ENCODE peak calls at places on chromosomes 16 and 17, in six cellular contexts. H is colonic mucosa, P is uterus, D is NB4, Q is A549, I is lower leg skin. N is an unnamed sample.

GRCh38 chr16:84635702-84636101 is 12.6 kb upstream of the KLHL36 start:
- DNase-seq in D (no peak), H (no peak), P (no peak), I (no peak), Q (no peak), N (no peak)

GRCh38 chr16:25143898-25144297 is 32.4 kb downstream of the LCMT1 start:
- DNase-seq in P (no peak), H (no peak), D (no peak), I (no peak), Q (peak), N (no peak)

GRCh38 chr17:39197380-39198185 is at the start of gene CACNB1:
- DNase-seq in Q (peak), P (peak), D (peak), H (peak), I (peak), N (peak)

GRCh38 chr17:45813051-45813731 is 29.1 kb downstream of the CRHR1 start:
- DNase-seq in I (no peak), H (no peak), D (no peak), P (no peak), Q (no peak), N (no peak)

GRCh38 chr17:1050246-1050995 is 53.5 kb downstream of the TIMM22 start:
- DNase-seq in H (no peak), D (no peak), I (no peak), P (no peak), Q (no peak), N (no peak)

GRCh38 chr17:62690168-62690897 is 62.9 kb downstream of the MRC2 start:
- DNase-seq in H (no peak), P (no peak), D (no peak), Q (no peak), I (no peak), N (no peak)

GRCh38 chr17:38569701-38570512 is 35.8 kb downstream of the SRCIN1 start:
- DNase-seq in D (no peak), I (no peak), H (no peak), P (no peak), Q (no peak), N (no peak)

GRCh38 chr16:65057184-65057583 is 64.7 kb downstream of the CDH11 start:
- DNase-seq in Q (no peak), P (no peak), D (no peak), H (no peak), I (no peak), N (no peak)

GRCh38 chr17:64146418-64147109 is 16.6 kb upstream of the ERN1 start:
- DNase-seq in H (peak), I (peak), D (peak), P (no peak), Q (peak), N (no peak)

GRCh38 chr16:90016339-90016950 is 2.8 kb downstream of the DBNDD1 start:
- DNase-seq in Q (no peak), P (no peak), D (no peak), I (no peak), H (no peak), N (no peak)

GRCh38 chr17:6524520-6524919 is 31.8 kb downstream of the PITPNM3 start:
- DNase-seq in D (no peak), I (no peak), P (no peak), H (no peak), Q (peak), N (no peak)

GRCh38 chr17:81580481-81580880 is 28.3 kb upstream of the FAAP100 start:
- DNase-seq in H (no peak), Q (no peak), D (no peak), I (no peak), P (no peak), N (no peak)

GRCh38 chr17:55959756-55960155 is 193.5 kb upstream of the ANKFN1 start:
- DNase-seq in D (peak), I (no peak), P (no peak), Q (no peak), H (no peak), N (no peak)

DNA sequence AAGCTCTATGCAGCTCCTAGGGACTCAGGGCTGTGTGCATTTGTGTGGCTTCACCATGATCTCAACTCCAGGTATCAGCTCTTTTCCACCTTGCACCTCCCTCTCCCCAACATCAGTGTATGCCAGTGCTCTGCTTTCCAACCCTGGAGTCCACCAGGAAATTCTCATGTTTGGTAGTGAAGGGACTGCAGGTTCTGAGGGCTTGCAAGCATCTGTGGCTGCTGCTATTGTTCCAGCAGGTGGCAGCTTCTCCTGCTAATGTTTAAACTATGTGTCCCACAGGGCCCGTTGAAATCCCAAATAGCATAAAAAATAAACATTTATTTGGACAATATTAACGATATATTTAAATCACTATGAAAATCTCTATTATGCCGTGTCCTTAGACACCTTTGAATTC is 82.0 kb downstream of the RGS9 start:
- DNase-seq in P (no peak), D (peak), Q (peak), H (no peak), I (no peak), N (no peak)
- TF ChIP-seq CTCF in P (peak), D (peak), Q (peak), H (no peak), I (no peak), N (peak)

GRCh38 chr16:2852731-2853507 is 5.1 kb downstream of the PRSS22 start:
- DNase-seq in D (no peak), I (no peak), P (no peak), Q (no peak), H (no peak), N (no peak)

GRCh38 chr16:2855536-2855935 is 2.4 kb downstream of the PRSS22 start:
- DNase-seq in H (no peak), D (no peak), Q (no peak), P (no peak), I (no peak), N (no peak)

GRCh38 chr16:2856061-2856670 is 1.8 kb downstream of the PRSS22 start:
- DNase-seq in Q (peak), D (no peak), P (no peak), I (no peak), H (peak), N (no peak)

GRCh38 chr16:2853531-2854073 is 4.4 kb downstream of the PRSS22 start:
- DNase-seq in I (no peak), P (no peak), Q (no peak), D (no peak), H (no peak), N (no peak)

DNA sequence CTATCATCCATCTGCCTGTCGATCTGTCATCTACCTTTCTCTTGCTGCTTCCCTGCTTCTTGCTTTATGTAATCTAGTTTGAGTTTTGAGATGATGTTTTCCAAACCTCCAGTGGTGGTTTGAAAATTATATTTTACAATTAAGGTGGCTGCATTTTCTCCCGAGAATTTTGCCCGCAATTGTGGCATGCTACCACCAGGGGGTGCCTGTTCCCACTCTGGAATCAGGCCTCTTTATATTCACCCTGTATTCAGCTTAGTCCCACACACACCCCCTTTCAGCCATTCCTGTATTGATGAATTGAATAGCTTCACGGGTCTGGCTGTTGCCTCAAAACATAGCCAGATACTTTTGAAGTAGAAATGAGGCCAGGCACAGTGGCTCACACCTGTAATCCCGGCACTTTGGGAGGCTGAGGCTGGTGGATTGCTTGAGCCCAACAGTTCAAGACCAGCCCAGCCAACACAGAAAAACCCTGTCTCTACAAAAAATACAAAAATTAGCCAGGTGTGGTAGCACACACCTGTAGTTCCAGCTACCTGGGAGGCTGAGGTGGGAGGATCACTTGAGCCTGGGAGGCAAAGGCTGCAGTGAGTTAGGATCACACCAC is 3.2 kb downstream of the PRSS22 start:
- DNase-seq in P (no peak), Q (no peak), I (no peak), H (no peak), D (peak), N (no peak)
- TF ChIP-seq CTCF in P (no peak), Q (peak), I (no peak), H (peak), D (peak), N (peak)

GRCh38 chr17:28853295-28853694 is 1.5 kb upstream of the ERAL1 start:
- DNase-seq in D (no peak), H (no peak), Q (no peak), P (no peak), I (no peak), N (no peak)

GRCh38 chr17:28857848-28858360 is 3.1 kb downstream of the ERAL1 start:
- DNase-seq in D (no peak), P (no peak), I (no peak), H (no peak), Q (no peak), N (no peak)

GRCh38 chr17:28849281-28849680 is 5.5 kb upstream of the ERAL1 start:
- DNase-seq in D (peak), Q (peak), I (no peak), H (no peak), P (no peak), N (no peak)

GRCh38 chr17:28860363-28860808 is 5.6 kb downstream of the ERAL1 start:
- DNase-seq in I (no peak), Q (no peak), H (no peak), P (no peak), D (no peak), N (no peak)

DNA sequence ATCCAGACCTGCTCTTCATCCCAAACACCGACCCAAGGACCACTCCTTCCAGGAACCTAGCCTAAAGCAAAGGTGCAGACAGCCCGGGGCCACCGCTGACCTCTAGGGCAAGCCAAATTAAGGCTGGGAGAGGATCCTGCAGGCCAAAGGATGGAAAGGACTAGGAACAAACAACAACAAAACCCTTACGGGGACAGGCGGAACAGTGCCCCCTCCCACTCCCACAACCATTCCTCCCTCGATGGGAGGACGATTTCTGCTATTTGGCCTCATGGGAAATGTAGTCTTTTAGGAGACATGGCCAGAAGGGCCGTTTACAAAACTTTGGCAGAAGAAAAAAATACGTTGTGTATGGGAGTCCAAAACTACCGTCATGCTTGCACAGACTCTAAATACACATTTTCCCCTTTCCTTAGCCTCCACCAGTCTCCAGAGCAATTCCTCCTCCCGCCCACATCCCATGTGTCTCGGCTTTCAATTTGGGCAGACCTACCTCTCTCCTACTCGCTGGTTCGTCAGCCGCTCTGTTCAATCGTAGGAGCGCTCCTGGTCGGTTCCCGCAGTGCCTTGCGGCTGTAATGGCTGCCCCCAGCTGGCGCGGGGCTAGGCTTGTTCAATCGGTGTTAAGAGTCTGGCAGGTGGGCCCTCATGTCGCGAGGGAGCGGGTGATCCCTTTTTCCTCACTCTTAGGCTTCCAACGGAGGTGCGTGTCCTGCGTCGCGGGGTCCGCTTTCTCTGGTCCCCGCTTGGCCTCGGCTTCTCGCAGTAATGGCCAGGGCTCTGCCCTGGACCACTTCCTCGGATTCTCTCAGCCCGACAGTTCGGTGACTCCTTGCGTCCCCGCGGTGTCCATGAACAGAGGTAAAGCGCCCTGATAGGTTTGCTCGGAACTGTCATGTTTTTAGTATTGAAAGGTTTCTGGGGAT is at the start of gene ERAL1:
- DNase-seq in I (peak), H (peak), P (peak), Q (peak), D (peak), N (peak)
- TF ChIP-seq CTCF in I (no peak), H (no peak), P (no peak), Q (no peak), D (peak), N (peak)

DNA sequence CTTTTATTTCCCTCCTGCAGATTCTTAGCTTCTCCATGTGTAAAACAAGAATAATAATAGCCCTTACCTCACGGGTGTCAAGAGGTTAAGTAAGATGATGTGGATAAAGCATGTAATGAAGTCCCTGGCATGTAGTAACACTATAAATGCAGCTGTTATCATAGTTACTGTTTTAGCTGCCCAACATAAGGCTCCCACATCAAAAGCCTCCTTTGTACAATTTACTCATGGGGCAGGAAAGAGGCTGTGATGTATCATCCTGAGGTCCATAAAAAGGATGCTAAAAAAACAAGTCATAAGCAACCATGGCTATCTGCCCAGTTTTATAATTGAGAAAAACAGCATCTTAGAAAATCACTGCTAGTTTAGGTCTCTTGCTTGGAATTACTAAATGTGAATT is 339.7 kb downstream of the CA10 start:
- DNase-seq in P (no peak), I (no peak), H (no peak), D (no peak), Q (no peak), N (no peak)
- TF ChIP-seq CTCF in P (no peak), I (no peak), H (no peak), D (no peak), Q (no peak), N (no peak)

N was measured in type B pancreatic cell.